ENCODE peak calls at places on chromosomes 13 and 19, in six cellular contexts. R is cardiac muscle cell; C is activated CD4-positive, alpha-beta T cell treated with anti-CD3 and anti-CD28 coated beads, Interleukin-2, amount 50 U/mL, for 4 hours; K is iris pigment epithelial cell; X is CD4-positive, alpha-beta T cell; G is left cardiac atrium. D is an unnamed sample.

GRCh38 chr13:93660664-93661063 is 434.1 kb downstream of the GPC6 start:
- DNase-seq in K (no peak), X (no peak), R (no peak), G (no peak), C (no peak), D (no peak)

GRCh38 chr13:60329221-60329983 is 67.6 kb upstream of the TDRD3 start:
- DNase-seq in C (no peak), R (peak), X (no peak), G (no peak), K (peak), D (no peak)

GRCh38 chr13:75418997-75419396 is 63.0 kb downstream of the TBC1D4 start:
- DNase-seq in X (no peak), G (no peak), K (peak), C (no peak), R (no peak), D (no peak)

GRCh38 chr19:48385461-48386087 is 5.8 kb downstream of the KDELR1 start:
- DNase-seq in K (no peak), X (no peak), R (no peak), C (no peak), G (no peak), D (no peak)

GRCh38 chr13:91017031-91017668 is 330.3 kb upstream of the MIR17HG start:
- DNase-seq in R (peak), G (no peak), X (no peak), C (no peak), K (peak), D (no peak)

GRCh38 chr19:23554548-23554947 is 132.5 kb downstream of the ZNF675 start:
- DNase-seq in G (no peak), R (no peak), X (no peak), K (no peak), C (no peak), D (no peak)

GRCh38 chr19:8451885-8452284 is 7.1 kb downstream of the HNRNPM start:
- DNase-seq in K (peak), G (no peak), R (no peak), C (no peak), X (no peak), D (no peak)

GRCh38 chr19:40807147-40808020 is 8.4 kb downstream of the EGLN2 start:
- DNase-seq in G (no peak), X (no peak), K (no peak), R (peak), C (no peak), D (no peak)

GRCh38 chr19:49691243-49692101 is 556 bp downstream of the CPT1C start:
- DNase-seq in R (peak), K (peak), C (no peak), X (no peak), G (peak), D (no peak)

GRCh38 chr13:28744656-28745055 is 25.9 kb upstream of the SLC46A3 start:
- DNase-seq in R (no peak), C (no peak), X (no peak), G (no peak), K (no peak), D (no peak)

GRCh38 chr13:93420206-93420605 is 193.6 kb downstream of the GPC6 start:
- DNase-seq in C (no peak), R (no peak), G (no peak), K (no peak), X (no peak), D (no peak)

D was measured in kidney.